ENCODE peak calls at places on chromosome 3, in seven cellular contexts. One of them, this sample, is unnamed.

GRCh38 chr3:18672561-18672960 is 247.4 kb upstream of the SATB1 start:
- DNase-seq in NCI-H2171: no peak
- DNase-seq in activated CD4-positive, alpha-beta T cell treated with anti-CD3 and anti-CD28 coated beads, Interleukin-2, amount 50 U/mL, for 1 hour: no peak
- DNase-seq in A549: no peak
- DNase-seq in mucosa of gallbladder: no peak
- DNase-seq in HFFc6: no peak
- DNase-seq in AG09319: no peak
- DNase-seq in this sample: peak; percentile 14

GRCh38 chr3:63278171-63278999 is at the start of gene SYNPR:
- DNase-seq in activated CD4-positive, alpha-beta T cell treated with anti-CD3 and anti-CD28 coated beads, Interleukin-2, amount 50 U/mL, for 1 hour: no peak
- DNase-seq in HFFc6: no peak
- DNase-seq in AG09319: no peak
- DNase-seq in A549: no peak
- DNase-seq in NCI-H2171: no peak
- DNase-seq in mucosa of gallbladder: no peak
- DNase-seq in this sample: no peak

GRCh38 chr3:104178695-104179094 is 1188.0 kb upstream of the ALCAM start:
- DNase-seq in NCI-H2171: no peak
- DNase-seq in AG09319: no peak
- DNase-seq in HFFc6: no peak
- DNase-seq in mucosa of gallbladder: no peak
- DNase-seq in activated CD4-positive, alpha-beta T cell treated with anti-CD3 and anti-CD28 coated beads, Interleukin-2, amount 50 U/mL, for 1 hour: no peak
- DNase-seq in A549: no peak
- DNase-seq in this sample: no peak

GRCh38 chr3:107235923-107236315 is 141.3 kb upstream of the CCDC54 start:
- DNase-seq in AG09319: peak; percentile 67
- DNase-seq in HFFc6: peak; percentile 87
- DNase-seq in activated CD4-positive, alpha-beta T cell treated with anti-CD3 and anti-CD28 coated beads, Interleukin-2, amount 50 U/mL, for 1 hour: peak; percentile 30
- DNase-seq in mucosa of gallbladder: peak; percentile 67
- DNase-seq in NCI-H2171: peak; percentile 66
- DNase-seq in A549: peak; percentile 69
- DNase-seq in this sample: peak; percentile 79

GRCh38 chr3:184003187-184003967 is 14.3 kb downstream of the ABCC5 start:
- DNase-seq in NCI-H2171: no peak
- DNase-seq in activated CD4-positive, alpha-beta T cell treated with anti-CD3 and anti-CD28 coated beads, Interleukin-2, amount 50 U/mL, for 1 hour: no peak
- DNase-seq in mucosa of gallbladder: no peak
- DNase-seq in A549: no peak
- DNase-seq in HFFc6: peak; percentile 70
- DNase-seq in AG09319: no peak
- DNase-seq in this sample: no peak

GRCh38 chr3:14405886-14406238 is 3.5 kb downstream of the SLC6A6 start:
- DNase-seq in AG09319: no peak
- DNase-seq in activated CD4-positive, alpha-beta T cell treated with anti-CD3 and anti-CD28 coated beads, Interleukin-2, amount 50 U/mL, for 1 hour: no peak
- DNase-seq in HFFc6: no peak
- DNase-seq in mucosa of gallbladder: peak; percentile 65
- DNase-seq in NCI-H2171: no peak
- DNase-seq in A549: peak; percentile 49
- DNase-seq in this sample: no peak

GRCh38 chr3:107236661-107237375 is 140.4 kb upstream of the CCDC54 start:
- DNase-seq in HFFc6: no peak
- DNase-seq in activated CD4-positive, alpha-beta T cell treated with anti-CD3 and anti-CD28 coated beads, Interleukin-2, amount 50 U/mL, for 1 hour: no peak
- DNase-seq in A549: no peak
- DNase-seq in mucosa of gallbladder: no peak
- DNase-seq in NCI-H2171: no peak
- DNase-seq in AG09319: no peak
- DNase-seq in this sample: no peak

GRCh38 chr3:99659032-99659431 is 20.6 kb downstream of the COL8A1 start:
- DNase-seq in mucosa of gallbladder: no peak
- DNase-seq in AG09319: peak; percentile 91
- DNase-seq in activated CD4-positive, alpha-beta T cell treated with anti-CD3 and anti-CD28 coated beads, Interleukin-2, amount 50 U/mL, for 1 hour: no peak
- DNase-seq in A549: peak; percentile 31
- DNase-seq in HFFc6: peak; percentile 95
- DNase-seq in NCI-H2171: no peak
- DNase-seq in this sample: no peak

GRCh38 chr3:79329154-79329553 is 438.6 kb downstream of the ROBO1 start:
- DNase-seq in AG09319: no peak
- DNase-seq in activated CD4-positive, alpha-beta T cell treated with anti-CD3 and anti-CD28 coated beads, Interleukin-2, amount 50 U/mL, for 1 hour: no peak
- DNase-seq in HFFc6: no peak
- DNase-seq in mucosa of gallbladder: no peak
- DNase-seq in A549: no peak
- DNase-seq in NCI-H2171: peak; percentile 16
- DNase-seq in this sample: no peak

GRCh38 chr3:129596194-129597086 is 10.0 kb downstream of the PLXND1 start:
- DNase-seq in activated CD4-positive, alpha-beta T cell treated with anti-CD3 and anti-CD28 coated beads, Interleukin-2, amount 50 U/mL, for 1 hour: no peak
- DNase-seq in A549: peak; percentile 44
- DNase-seq in AG09319: peak; percentile 90
- DNase-seq in NCI-H2171: no peak
- DNase-seq in mucosa of gallbladder: peak; percentile 71
- DNase-seq in HFFc6: peak; percentile 79
- DNase-seq in this sample: no peak

GRCh38 chr3:123104550-123104949 is 37.7 kb downstream of the PDIA5 start:
- DNase-seq in A549: peak; percentile 26
- DNase-seq in NCI-H2171: no peak
- DNase-seq in HFFc6: peak; percentile 80
- DNase-seq in mucosa of gallbladder: no peak
- DNase-seq in activated CD4-positive, alpha-beta T cell treated with anti-CD3 and anti-CD28 coated beads, Interleukin-2, amount 50 U/mL, for 1 hour: no peak
- DNase-seq in AG09319: peak; percentile 30
- DNase-seq in this sample: no peak

GRCh38 chr3:189320511-189320910 is 148.7 kb downstream of the TPRG1 start:
- DNase-seq in NCI-H2171: no peak
- DNase-seq in AG09319: no peak
- DNase-seq in A549: no peak
- DNase-seq in activated CD4-positive, alpha-beta T cell treated with anti-CD3 and anti-CD28 coated beads, Interleukin-2, amount 50 U/mL, for 1 hour: no peak
- DNase-seq in mucosa of gallbladder: no peak
- DNase-seq in HFFc6: no peak
- DNase-seq in this sample: no peak

GRCh38 chr3:55333923-55334322 is 153.2 kb downstream of the WNT5A start:
- DNase-seq in AG09319: no peak
- DNase-seq in NCI-H2171: no peak
- DNase-seq in HFFc6: peak; percentile 59
- DNase-seq in A549: no peak
- DNase-seq in activated CD4-positive, alpha-beta T cell treated with anti-CD3 and anti-CD28 coated beads, Interleukin-2, amount 50 U/mL, for 1 hour: no peak
- DNase-seq in mucosa of gallbladder: no peak
- DNase-seq in this sample: no peak

GRCh38 chr3:194623449-194624290 is 9.5 kb downstream of the TMEM44 start:
- DNase-seq in A549: no peak
- DNase-seq in mucosa of gallbladder: no peak
- DNase-seq in HFFc6: no peak
- DNase-seq in AG09319: no peak
- DNase-seq in activated CD4-positive, alpha-beta T cell treated with anti-CD3 and anti-CD28 coated beads, Interleukin-2, amount 50 U/mL, for 1 hour: no peak
- DNase-seq in NCI-H2171: no peak
- DNase-seq in this sample: no peak

GRCh38 chr3:98954806-98955205 is 53.3 kb upstream of the DCBLD2 start:
- DNase-seq in NCI-H2171: no peak
- DNase-seq in AG09319: no peak
- DNase-seq in A549: no peak
- DNase-seq in activated CD4-positive, alpha-beta T cell treated with anti-CD3 and anti-CD28 coated beads, Interleukin-2, amount 50 U/mL, for 1 hour: no peak
- DNase-seq in HFFc6: no peak
- DNase-seq in mucosa of gallbladder: no peak
- DNase-seq in this sample: no peak

GRCh38 chr3:46400000-46400734 is 6.7 kb downstream of the CCR5AS start:
- DNase-seq in HFFc6: no peak
- DNase-seq in NCI-H2171: no peak
- DNase-seq in A549: no peak
- DNase-seq in AG09319: no peak
- DNase-seq in activated CD4-positive, alpha-beta T cell treated with anti-CD3 and anti-CD28 coated beads, Interleukin-2, amount 50 U/mL, for 1 hour: no peak
- DNase-seq in mucosa of gallbladder: no peak
- DNase-seq in this sample: no peak

GRCh38 chr3:129224984-129225393 is 24.4 kb upstream of the COPG1 start:
- DNase-seq in HFFc6: peak; percentile 66
- DNase-seq in AG09319: no peak
- DNase-seq in activated CD4-positive, alpha-beta T cell treated with anti-CD3 and anti-CD28 coated beads, Interleukin-2, amount 50 U/mL, for 1 hour: no peak
- DNase-seq in A549: peak; percentile 86
- DNase-seq in mucosa of gallbladder: peak; percentile 82
- DNase-seq in NCI-H2171: no peak
- DNase-seq in this sample: no peak

GRCh38 chr3:137854498-137855285 is 90.6 kb downstream of the SOX14 start:
- DNase-seq in AG09319: no peak
- DNase-seq in NCI-H2171: no peak
- DNase-seq in mucosa of gallbladder: no peak
- DNase-seq in activated CD4-positive, alpha-beta T cell treated with anti-CD3 and anti-CD28 coated beads, Interleukin-2, amount 50 U/mL, for 1 hour: no peak
- DNase-seq in A549: no peak
- DNase-seq in HFFc6: no peak
- DNase-seq in this sample: no peak

GRCh38 chr3:196641278-196642058 is 2.0 kb downstream of the NRROS start:
- DNase-seq in HFFc6: no peak
- DNase-seq in activated CD4-positive, alpha-beta T cell treated with anti-CD3 and anti-CD28 coated beads, Interleukin-2, amount 50 U/mL, for 1 hour: peak; percentile 43
- DNase-seq in A549: no peak
- DNase-seq in NCI-H2171: no peak
- DNase-seq in AG09319: no peak
- DNase-seq in mucosa of gallbladder: no peak
- DNase-seq in this sample: no peak

GRCh38 chr3:39849992-39850706 is 40.7 kb downstream of the MYRIP start:
- DNase-seq in AG09319: no peak
- DNase-seq in HFFc6: no peak
- DNase-seq in activated CD4-positive, alpha-beta T cell treated with anti-CD3 and anti-CD28 coated beads, Interleukin-2, amount 50 U/mL, for 1 hour: no peak
- DNase-seq in A549: no peak
- DNase-seq in mucosa of gallbladder: no peak
- DNase-seq in NCI-H2171: no peak
- DNase-seq in this sample: no peak

GRCh38 chr3:48406443-48407431 is 23.1 kb downstream of the PLXNB1 start:
- DNase-seq in NCI-H2171: no peak
- DNase-seq in activated CD4-positive, alpha-beta T cell treated with anti-CD3 and anti-CD28 coated beads, Interleukin-2, amount 50 U/mL, for 1 hour: no peak
- DNase-seq in HFFc6: no peak
- DNase-seq in AG09319: no peak
- DNase-seq in A549: no peak
- DNase-seq in mucosa of gallbladder: peak; percentile 8
- DNase-seq in this sample: no peak

GRCh38 chr3:38655708-38656300 is 6.3 kb upstream of the SCN5A start:
- DNase-seq in NCI-H2171: peak; percentile 14
- DNase-seq in activated CD4-positive, alpha-beta T cell treated with anti-CD3 and anti-CD28 coated beads, Interleukin-2, amount 50 U/mL, for 1 hour: no peak
- DNase-seq in mucosa of gallbladder: no peak
- DNase-seq in AG09319: no peak
- DNase-seq in A549: peak; percentile 64
- DNase-seq in HFFc6: peak; percentile 35
- DNase-seq in this sample: peak; percentile 61

GRCh38 chr3:13219077-13219901 is 146.1 kb upstream of the IQSEC1 start:
- DNase-seq in AG09319: no peak
- DNase-seq in HFFc6: no peak
- DNase-seq in mucosa of gallbladder: no peak
- DNase-seq in activated CD4-positive, alpha-beta T cell treated with anti-CD3 and anti-CD28 coated beads, Interleukin-2, amount 50 U/mL, for 1 hour: no peak
- DNase-seq in A549: no peak
- DNase-seq in NCI-H2171: no peak
- DNase-seq in this sample: no peak

GRCh38 chr3:152307829-152308474 is 39.2 kb downstream of the MBNL1 start:
- DNase-seq in NCI-H2171: no peak
- DNase-seq in HFFc6: peak; percentile 64
- DNase-seq in mucosa of gallbladder: no peak
- DNase-seq in activated CD4-positive, alpha-beta T cell treated with anti-CD3 and anti-CD28 coated beads, Interleukin-2, amount 50 U/mL, for 1 hour: no peak
- DNase-seq in AG09319: no peak
- DNase-seq in A549: peak; percentile 84
- DNase-seq in this sample: no peak

GRCh38 chr3:22045882-22046281 is 294.9 kb upstream of the ZNF385D start:
- DNase-seq in activated CD4-positive, alpha-beta T cell treated with anti-CD3 and anti-CD28 coated beads, Interleukin-2, amount 50 U/mL, for 1 hour: no peak
- DNase-seq in NCI-H2171: no peak
- DNase-seq in mucosa of gallbladder: no peak
- DNase-seq in HFFc6: no peak
- DNase-seq in AG09319: no peak
- DNase-seq in A549: no peak
- DNase-seq in this sample: no peak

GRCh38 chr3:14913071-14913925 is 34.1 kb upstream of the NR2C2 start:
- DNase-seq in AG09319: no peak
- DNase-seq in mucosa of gallbladder: no peak
- DNase-seq in A549: no peak
- DNase-seq in NCI-H2171: no peak
- DNase-seq in activated CD4-positive, alpha-beta T cell treated with anti-CD3 and anti-CD28 coated beads, Interleukin-2, amount 50 U/mL, for 1 hour: no peak
- DNase-seq in HFFc6: no peak
- DNase-seq in this sample: no peak

GRCh38 chr3:88742066-88742465 is 365.4 kb upstream of the EPHA3 start:
- DNase-seq in HFFc6: no peak
- DNase-seq in activated CD4-positive, alpha-beta T cell treated with anti-CD3 and anti-CD28 coated beads, Interleukin-2, amount 50 U/mL, for 1 hour: no peak
- DNase-seq in AG09319: no peak
- DNase-seq in mucosa of gallbladder: no peak
- DNase-seq in NCI-H2171: no peak
- DNase-seq in A549: no peak
- DNase-seq in this sample: no peak

GRCh38 chr3:169657351-169658124 is 6.0 kb downstream of the MECOM start:
- DNase-seq in A549: no peak
- DNase-seq in AG09319: no peak
- DNase-seq in mucosa of gallbladder: no peak
- DNase-seq in activated CD4-positive, alpha-beta T cell treated with anti-CD3 and anti-CD28 coated beads, Interleukin-2, amount 50 U/mL, for 1 hour: no peak
- DNase-seq in HFFc6: no peak
- DNase-seq in NCI-H2171: no peak
- DNase-seq in this sample: no peak

GRCh38 chr3:148601766-148602685 is 95.7 kb upstream of the AGTR1 start:
- DNase-seq in activated CD4-positive, alpha-beta T cell treated with anti-CD3 and anti-CD28 coated beads, Interleukin-2, amount 50 U/mL, for 1 hour: no peak
- DNase-seq in A549: peak; percentile 92
- DNase-seq in NCI-H2171: no peak
- DNase-seq in HFFc6: no peak
- DNase-seq in mucosa of gallbladder: peak; percentile 50
- DNase-seq in AG09319: no peak
- DNase-seq in this sample: no peak

GRCh38 chr3:42666577-42666998 is 13.1 kb downstream of the ZBTB47 start:
- DNase-seq in HFFc6: no peak
- DNase-seq in AG09319: no peak
- DNase-seq in NCI-H2171: no peak
- DNase-seq in activated CD4-positive, alpha-beta T cell treated with anti-CD3 and anti-CD28 coated beads, Interleukin-2, amount 50 U/mL, for 1 hour: no peak
- DNase-seq in A549: no peak
- DNase-seq in mucosa of gallbladder: no peak
- DNase-seq in this sample: no peak

GRCh38 chr3:61637088-61638051 is 76.0 kb downstream of the PTPRG start:
- DNase-seq in activated CD4-positive, alpha-beta T cell treated with anti-CD3 and anti-CD28 coated beads, Interleukin-2, amount 50 U/mL, for 1 hour: no peak
- DNase-seq in HFFc6: peak; percentile 29
- DNase-seq in NCI-H2171: no peak
- DNase-seq in A549: no peak
- DNase-seq in mucosa of gallbladder: peak; percentile 59
- DNase-seq in AG09319: no peak
- DNase-seq in this sample: peak; percentile 98

GRCh38 chr3:7160689-7161088 is 299.8 kb downstream of the GRM7 start:
- DNase-seq in AG09319: no peak
- DNase-seq in A549: no peak
- DNase-seq in mucosa of gallbladder: no peak
- DNase-seq in NCI-H2171: no peak
- DNase-seq in activated CD4-positive, alpha-beta T cell treated with anti-CD3 and anti-CD28 coated beads, Interleukin-2, amount 50 U/mL, for 1 hour: no peak
- DNase-seq in HFFc6: no peak
- DNase-seq in this sample: no peak

GRCh38 chr3:187929115-187929828 is 184.0 kb upstream of the BCL6 start:
- DNase-seq in AG09319: no peak
- DNase-seq in activated CD4-positive, alpha-beta T cell treated with anti-CD3 and anti-CD28 coated beads, Interleukin-2, amount 50 U/mL, for 1 hour: no peak
- DNase-seq in mucosa of gallbladder: no peak
- DNase-seq in A549: no peak
- DNase-seq in NCI-H2171: no peak
- DNase-seq in HFFc6: no peak
- DNase-seq in this sample: no peak

GRCh38 chr3:165507576-165507975 is 311.4 kb upstream of the SLITRK3 start:
- DNase-seq in activated CD4-positive, alpha-beta T cell treated with anti-CD3 and anti-CD28 coated beads, Interleukin-2, amount 50 U/mL, for 1 hour: no peak
- DNase-seq in mucosa of gallbladder: no peak
- DNase-seq in A549: no peak
- DNase-seq in NCI-H2171: no peak
- DNase-seq in AG09319: no peak
- DNase-seq in HFFc6: no peak
- DNase-seq in this sample: no peak

GRCh38 chr3:15319575-15319974 is 12.8 kb downstream of the SH3BP5 start:
- DNase-seq in activated CD4-positive, alpha-beta T cell treated with anti-CD3 and anti-CD28 coated beads, Interleukin-2, amount 50 U/mL, for 1 hour: no peak
- DNase-seq in mucosa of gallbladder: no peak
- DNase-seq in HFFc6: peak; percentile 56
- DNase-seq in A549: no peak
- DNase-seq in AG09319: no peak
- DNase-seq in NCI-H2171: no peak
- DNase-seq in this sample: no peak

GRCh38 chr3:138914870-138915502 is 32.0 kb downstream of the FOXL2 start:
- DNase-seq in mucosa of gallbladder: no peak
- DNase-seq in activated CD4-positive, alpha-beta T cell treated with anti-CD3 and anti-CD28 coated beads, Interleukin-2, amount 50 U/mL, for 1 hour: no peak
- DNase-seq in AG09319: no peak
- DNase-seq in HFFc6: peak; percentile 37
- DNase-seq in A549: peak; percentile 50
- DNase-seq in NCI-H2171: no peak
- DNase-seq in this sample: no peak

GRCh38 chr3:142152349-142152748 is 3.0 kb upstream of the TFDP2 start:
- DNase-seq in A549: peak; percentile 21
- DNase-seq in activated CD4-positive, alpha-beta T cell treated with anti-CD3 and anti-CD28 coated beads, Interleukin-2, amount 50 U/mL, for 1 hour: peak; percentile 3
- DNase-seq in mucosa of gallbladder: no peak
- DNase-seq in AG09319: no peak
- DNase-seq in NCI-H2171: no peak
- DNase-seq in HFFc6: no peak
- DNase-seq in this sample: no peak

GRCh38 chr3:45440562-45440961 is 52.2 kb downstream of the LARS2 start:
- DNase-seq in AG09319: no peak
- DNase-seq in A549: no peak
- DNase-seq in HFFc6: no peak
- DNase-seq in mucosa of gallbladder: no peak
- DNase-seq in NCI-H2171: no peak
- DNase-seq in activated CD4-positive, alpha-beta T cell treated with anti-CD3 and anti-CD28 coated beads, Interleukin-2, amount 50 U/mL, for 1 hour: no peak
- DNase-seq in this sample: no peak

This sample was measured in MM.1S.